ENCODE peak calls at places on chromosomes 2 and 18, in nine cellular contexts. Q is A549, P is GM12878, E is HepG2, G is K562, J is HCT116, H is Panc1, M is GM23338, B is SK-N-SH. U is an unnamed sample.

GRCh38 chr18:64929026-64929425 is 780.1 kb upstream of the LINC00305 start:
- DNase-seq in P (no peak), Q (no peak), B (no peak), H (no peak), G (no peak), J (no peak), M (no peak), E (no peak), U (no peak)

GRCh38 chr2:144401036-144401435 is 118.9 kb downstream of the ZEB2 start:
- DNase-seq in P (no peak), B (no peak), G (no peak), J (no peak), Q (no peak), E (no peak), H (no peak), M (no peak), U (no peak)

GRCh38 chr2:39606585-39606984 is 59.1 kb upstream of the TMEM178A start:
- DNase-seq in J (no peak), H (no peak), Q (no peak), E (no peak), M (peak), P (no peak), G (no peak), B (no peak), U (no peak)

GRCh38 chr2:105455488-105455991 is 56.7 kb upstream of the FHL2 start:
- DNase-seq in G (no peak), J (peak), P (no peak), E (peak), M (no peak), Q (peak), B (peak), H (peak), U (no peak)

GRCh38 chr2:157217409-157217808 is 40.1 kb upstream of the GALNT5 start:
- DNase-seq in H (no peak), G (no peak), B (no peak), P (no peak), M (no peak), E (no peak), Q (no peak), J (no peak), U (no peak)

GRCh38 chr2:240455227-240455718 is 19.8 kb downstream of the GPC1 start:
- DNase-seq in G (no peak), H (no peak), Q (no peak), E (no peak), M (no peak), B (no peak), P (no peak), J (no peak), U (no peak)

GRCh38 chr2:105328281-105329196 is 996 bp downstream of the TGFBRAP1 start:
- DNase-seq in E (peak), P (no peak), M (peak), Q (peak), G (no peak), B (no peak), H (no peak), J (no peak), U (no peak)

GRCh38 chr18:23871410-23871809 is 143.1 kb upstream of the TTC39C start:
- DNase-seq in P (peak), E (no peak), G (no peak), H (no peak), Q (peak), M (peak), J (no peak), B (peak), U (no peak)

GRCh38 chr18:57221084-57221483 is 74.2 kb downstream of the BOD1L2 start:
- DNase-seq in P (no peak), J (no peak), G (no peak), M (peak), B (no peak), H (no peak), Q (no peak), E (no peak), U (no peak)

GRCh38 chr18:44725300-44726096 is 44.8 kb downstream of the SETBP1 start:
- DNase-seq in G (peak), Q (no peak), E (no peak), B (no peak), P (peak), J (no peak), M (no peak), H (no peak), U (no peak)

GRCh38 chr2:47236503-47237215 is 81.6 kb upstream of the STPG4 start:
- DNase-seq in Q (no peak), M (no peak), J (no peak), E (no peak), G (no peak), B (no peak), H (no peak), P (no peak), U (no peak)

GRCh38 chr2:54559593-54560145 is 103.5 kb downstream of the SPTBN1 start:
- DNase-seq in Q (peak), G (no peak), H (no peak), P (no peak), J (no peak), M (peak), B (peak), E (peak), U (peak)

GRCh38 chr2:109535217-109535946 is 78.4 kb downstream of the SEPTIN10 start:
- DNase-seq in P (no peak), E (peak), J (no peak), M (peak), G (no peak), B (no peak), H (no peak), Q (no peak), U (no peak)

GRCh38 chr18:74715865-74716712 is 118.4 kb downstream of the ZNF407 start:
- DNase-seq in H (no peak), G (no peak), E (peak), M (no peak), P (no peak), J (no peak), Q (no peak), B (no peak), U (no peak)

GRCh38 chr2:187055463-187055862 is 206.5 kb upstream of the ZSWIM2 start:
- DNase-seq in G (no peak), P (no peak), E (peak), J (no peak), B (no peak), Q (no peak), M (no peak), H (no peak), U (peak)

GRCh38 chr18:4035521-4035920 is 419.6 kb downstream of the DLGAP1 start:
- DNase-seq in Q (no peak), G (no peak), H (no peak), B (no peak), M (peak), E (no peak), P (no peak), J (no peak), U (no peak)

GRCh38 chr2:95266781-95267430 is 7.3 kb upstream of the PROM2 start:
- DNase-seq in E (no peak), B (no peak), H (no peak), Q (no peak), M (no peak), G (no peak), J (no peak), P (no peak), U (no peak)

GRCh38 chr2:64972856-64973255 is 16.3 kb upstream of the SLC1A4 start:
- DNase-seq in Q (no peak), E (no peak), P (no peak), H (no peak), B (no peak), M (no peak), J (no peak), G (no peak), U (no peak)

GRCh38 chr18:5868218-5868904 is 27.0 kb downstream of the TMEM200C start:
- DNase-seq in E (peak), P (peak), B (peak), J (no peak), G (peak), Q (peak), H (peak), M (peak), U (peak)

GRCh38 chr2:100041385-100041784 is 101.0 kb downstream of the AFF3 start:
- DNase-seq in Q (no peak), E (no peak), P (no peak), J (no peak), M (no peak), G (no peak), H (no peak), B (no peak), U (no peak)

GRCh38 chr18:76923485-76924085 is 101.2 kb downstream of the ZNF236 start:
- DNase-seq in J (peak), H (peak), P (no peak), Q (peak), G (peak), B (peak), M (peak), E (peak), U (no peak)

GRCh38 chr18:10455726-10456453 is 1.5 kb downstream of the APCDD1 start:
- DNase-seq in P (no peak), B (no peak), M (peak), H (no peak), J (no peak), G (no peak), E (no peak), Q (no peak), U (no peak)

GRCh38 chr2:52238782-52239181 is 1206.8 kb upstream of the NRXN1 start:
- DNase-seq in H (no peak), E (no peak), B (no peak), J (no peak), M (peak), Q (no peak), G (no peak), P (no peak), U (no peak)

GRCh38 chr18:54558609-54559585 is 32.1 kb upstream of the DYNAP start:
- DNase-seq in B (peak), G (peak), H (peak), E (peak), P (peak), Q (peak), M (peak), J (no peak), U (peak)

GRCh38 chr2:125172181-125172580 is 1147.1 kb downstream of the CNTNAP5 start:
- DNase-seq in E (no peak), G (no peak), P (no peak), H (no peak), M (no peak), Q (no peak), B (no peak), J (no peak), U (no peak)

GRCh38 chr2:223934870-223935269 is 10.3 kb downstream of the WDFY1 start:
- DNase-seq in E (no peak), P (no peak), M (peak), J (no peak), B (no peak), H (no peak), G (no peak), Q (no peak), U (no peak)

GRCh38 chr2:173947131-173947530 is 18.0 kb downstream of the SP3 start:
- DNase-seq in B (no peak), P (no peak), Q (no peak), J (no peak), E (no peak), M (no peak), G (no peak), H (no peak), U (no peak)

GRCh38 chr2:128306931-128307460 is 11.7 kb downstream of the HS6ST1 start:
- DNase-seq in M (no peak), B (no peak), Q (no peak), J (no peak), G (no peak), E (no peak), H (no peak), P (no peak), U (no peak)

GRCh38 chr2:39215545-39215944 is 28.2 kb downstream of the CDKL4 start:
- DNase-seq in G (no peak), M (no peak), P (no peak), H (no peak), Q (no peak), E (no peak), B (no peak), J (no peak), U (no peak)

GRCh38 chr2:207876834-207877535 is 107.3 kb upstream of the FZD5 start:
- DNase-seq in Q (no peak), P (no peak), M (no peak), G (no peak), H (no peak), E (no peak), B (no peak), J (no peak), U (no peak)

GRCh38 chr2:20427931-20428526 is 18.8 kb upstream of the RHOB start:
- DNase-seq in J (no peak), B (no peak), M (no peak), Q (no peak), E (no peak), P (no peak), G (no peak), H (no peak), U (no peak)

GRCh38 chr2:181309576-181309975 is 147.6 kb upstream of the ITGA4 start:
- DNase-seq in E (no peak), J (no peak), H (no peak), Q (no peak), P (no peak), G (no peak), B (no peak), M (no peak), U (no peak)

GRCh38 chr2:217413193-217413592 is 553.3 kb upstream of the TNP1 start:
- DNase-seq in B (no peak), P (no peak), G (no peak), E (no peak), J (no peak), Q (no peak), M (no peak), H (no peak), U (no peak)

GRCh38 chr2:197804758-197805597 is 585 bp downstream of the PLCL1 start:
- DNase-seq in H (no peak), P (no peak), E (no peak), Q (no peak), B (peak), J (no peak), M (peak), G (peak), U (no peak)

GRCh38 chr18:65659912-65660311 is 90.9 kb upstream of the CDH7 start:
- DNase-seq in M (no peak), P (no peak), G (no peak), J (no peak), H (no peak), B (no peak), Q (peak), E (no peak), U (no peak)

GRCh38 chr2:62661263-62661635 is 44.3 kb upstream of the EHBP1 start:
- DNase-seq in Q (no peak), G (no peak), E (no peak), J (no peak), P (no peak), B (no peak), H (no peak), M (peak), U (no peak)

GRCh38 chr2:232405943-232406510 is 617 bp upstream of the ALPG start:
- DNase-seq in B (no peak), E (no peak), Q (no peak), J (no peak), G (no peak), M (no peak), H (no peak), P (no peak), U (no peak)

GRCh38 chr2:189802396-189802912 is 18.2 kb downstream of the PMS1 start:
- DNase-seq in G (no peak), E (no peak), P (no peak), H (no peak), B (no peak), Q (no peak), M (no peak), J (no peak), U (no peak)

GRCh38 chr2:60899892-60900249 is 18.5 kb downstream of the REL start:
- DNase-seq in P (no peak), M (no peak), J (no peak), B (no peak), E (no peak), Q (no peak), H (no peak), G (no peak), U (no peak)

GRCh38 chr2:60898567-60898966 is 17.2 kb downstream of the REL start:
- DNase-seq in Q (no peak), G (no peak), E (no peak), B (no peak), J (no peak), M (no peak), H (no peak), P (no peak), U (no peak)

GRCh38 chr2:60899230-60899891 is 18.0 kb downstream of the REL start:
- DNase-seq in M (no peak), B (no peak), H (no peak), E (no peak), J (no peak), Q (no peak), P (peak), G (no peak), U (no peak)
- TF ChIP-seq REST in M (no peak), B (no peak), H (no peak), E (no peak), J (no peak), Q (no peak), P (no peak), G (no peak), U (no peak)

DNA sequence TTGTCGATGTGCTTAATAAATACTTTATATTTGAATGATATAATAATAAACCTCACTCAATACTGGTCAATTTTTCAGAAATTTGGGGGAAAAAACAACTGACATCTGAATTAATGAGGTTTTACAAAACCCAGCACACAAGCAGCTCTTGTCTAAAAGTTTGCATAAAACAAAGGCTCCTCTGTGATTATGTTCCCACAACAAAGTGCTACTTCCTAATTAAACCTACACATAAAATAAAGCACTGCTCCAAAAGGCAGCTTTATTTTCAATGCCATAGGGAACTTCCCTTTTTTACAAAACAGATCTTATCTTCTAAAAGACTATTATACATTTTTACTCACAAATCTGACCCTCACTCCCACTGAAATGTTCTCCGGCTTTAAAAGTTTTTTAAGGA is 47.1 kb downstream of the LAMA1 start:
- DNase-seq in J (no peak), B (no peak), G (no peak), Q (no peak), E (no peak), M (no peak), P (no peak), H (no peak), U (no peak)
- TF ChIP-seq REST in J (no peak), B (no peak), G (no peak), Q (no peak), E (no peak), M (no peak), P (no peak), H (no peak), U (no peak)

DNA sequence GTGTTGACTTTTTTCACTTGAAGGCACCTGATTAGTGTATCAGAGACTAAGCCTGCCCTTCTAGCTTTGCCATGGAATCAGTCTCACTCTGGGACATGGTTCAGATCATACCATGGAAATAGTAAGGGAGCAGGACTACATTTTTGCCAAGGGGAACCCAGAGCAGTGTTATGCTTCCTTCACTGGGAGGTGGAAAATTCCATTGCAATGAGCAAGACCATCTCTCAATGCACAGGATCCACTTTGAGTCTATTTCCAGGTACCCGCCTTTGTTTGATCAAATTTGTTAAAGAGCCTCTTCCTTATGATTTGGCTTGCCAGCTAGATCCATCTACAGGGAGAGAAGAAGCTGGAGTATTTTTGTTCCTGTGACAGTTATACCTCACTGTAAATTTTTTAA is 395.8 kb downstream of the MTX2 start:
- DNase-seq in Q (no peak), G (no peak), E (no peak), M (no peak), P (no peak), J (no peak), B (no peak), H (no peak), U (no peak)
- TF ChIP-seq REST in Q (no peak), G (no peak), E (no peak), M (no peak), P (no peak), J (no peak), B (no peak), H (no peak), U (no peak)

GRCh38 chr2:84281510-84281909 is 177.6 kb downstream of the SUCLG1 start:
- DNase-seq in H (no peak), P (no peak), M (no peak), Q (no peak), B (no peak), E (no peak), G (no peak), J (no peak), U (no peak)

GRCh38 chr2:84280873-84281272 is 178.2 kb downstream of the SUCLG1 start:
- DNase-seq in H (no peak), E (no peak), J (no peak), G (no peak), B (no peak), M (no peak), P (no peak), Q (no peak), U (no peak)

GRCh38 chr2:84276585-84277255 is 182.4 kb downstream of the SUCLG1 start:
- DNase-seq in P (no peak), J (no peak), M (no peak), B (no peak), Q (no peak), G (no peak), H (no peak), E (no peak), U (no peak)

GRCh38 chr2:84273406-84273805 is 185.7 kb downstream of the SUCLG1 start:
- DNase-seq in H (no peak), B (no peak), J (no peak), M (no peak), P (no peak), E (no peak), Q (no peak), G (no peak), U (no peak)

DNA sequence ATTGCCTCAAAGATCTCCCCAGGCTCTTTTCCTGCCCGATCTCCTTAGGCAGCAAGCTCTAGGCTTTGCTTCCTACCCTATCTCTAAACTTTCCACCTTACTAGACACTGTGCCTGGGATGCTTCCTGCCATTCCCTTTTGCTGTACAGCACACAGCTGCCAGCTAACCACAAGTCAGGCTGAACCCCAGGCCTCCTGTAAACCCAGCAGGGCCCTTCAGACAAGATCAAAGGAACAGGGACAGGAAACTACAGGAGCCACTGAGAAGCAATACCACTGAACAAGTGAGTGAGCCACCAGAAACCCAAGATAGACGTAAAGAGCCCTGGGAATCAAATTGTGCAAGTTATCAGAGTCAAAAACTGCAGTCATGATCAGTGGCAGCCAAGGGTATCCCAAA is 180.7 kb downstream of the SUCLG1 start:
- DNase-seq in B (no peak), H (no peak), J (no peak), E (no peak), P (no peak), Q (no peak), M (no peak), G (no peak), U (no peak)
- TF ChIP-seq REST in B (no peak), H (no peak), J (no peak), E (no peak), P (no peak), Q (no peak), M (no peak), G (no peak), U (no peak)

GRCh38 chr2:178700922-178701342 is 106.3 kb downstream of the TTN start:
- DNase-seq in M (peak), Q (peak), G (peak), E (peak), P (no peak), H (peak), B (peak), J (peak), U (peak)
- TF ChIP-seq REST in M (no peak), Q (no peak), G (no peak), E (no peak), P (no peak), H (no peak), B (no peak), J (no peak), U (no peak)